ENCODE peak calls at places on chromosome 1, in eight cellular contexts. One of them, this sample, is unnamed. For H3K27me3, the result is how much of the 10 kb centered on the place peaks cover.

GRCh38 chr1:103129255-103129654 is 20.9 kb upstream of the COL11A1 start:
- DNase-seq in naive thymus-derived CD4-positive, alpha-beta T cell: no peak
- DNase-seq in CD8-positive, alpha-beta T cell: no peak
- DNase-seq in psoas muscle: no peak
- DNase-seq in upper lobe of right lung: no peak
- DNase-seq in GM23248: peak
- DNase-seq in uterus: no peak
- DNase-seq in pancreas: no peak
- DNase-seq in this sample: no peak

GRCh38 chr1:230985711-230986110 is 6.8 kb downstream of the ARV1 start:
- DNase-seq in CD8-positive, alpha-beta T cell: no peak
- DNase-seq in upper lobe of right lung: no peak
- DNase-seq in naive thymus-derived CD4-positive, alpha-beta T cell: no peak
- DNase-seq in pancreas: no peak
- DNase-seq in psoas muscle: no peak
- DNase-seq in uterus: no peak
- DNase-seq in GM23248: no peak
- DNase-seq in this sample: no peak

GRCh38 chr1:228168563-228169270 is 3.1 kb downstream of the IBA57 start:
- DNase-seq in GM23248: no peak
- DNase-seq in CD8-positive, alpha-beta T cell: no peak
- DNase-seq in naive thymus-derived CD4-positive, alpha-beta T cell: no peak
- DNase-seq in upper lobe of right lung: no peak
- DNase-seq in psoas muscle: no peak
- DNase-seq in uterus: no peak
- DNase-seq in pancreas: no peak
- DNase-seq in this sample: no peak

GRCh38 chr1:236120725-236121153 is 21.6 kb upstream of the GPR137B start:
- DNase-seq in CD8-positive, alpha-beta T cell: no peak
- DNase-seq in pancreas: no peak
- DNase-seq in GM23248: no peak
- DNase-seq in upper lobe of right lung: no peak
- DNase-seq in uterus: no peak
- DNase-seq in psoas muscle: no peak
- DNase-seq in naive thymus-derived CD4-positive, alpha-beta T cell: no peak
- DNase-seq in this sample: no peak

GRCh38 chr1:232853994-232854532 is 48.8 kb downstream of the MAP10 start:
- DNase-seq in psoas muscle: no peak
- DNase-seq in GM23248: peak
- DNase-seq in naive thymus-derived CD4-positive, alpha-beta T cell: no peak
- DNase-seq in pancreas: no peak
- DNase-seq in uterus: no peak
- DNase-seq in upper lobe of right lung: no peak
- DNase-seq in CD8-positive, alpha-beta T cell: no peak
- DNase-seq in this sample: no peak

GRCh38 chr1:24825174-24825573 is 79.9 kb downstream of the CLIC4 start:
- DNase-seq in GM23248: no peak
- DNase-seq in uterus: no peak
- DNase-seq in psoas muscle: no peak
- DNase-seq in upper lobe of right lung: no peak
- DNase-seq in pancreas: no peak
- DNase-seq in CD8-positive, alpha-beta T cell: no peak
- DNase-seq in naive thymus-derived CD4-positive, alpha-beta T cell: no peak
- DNase-seq in this sample: no peak

GRCh38 chr1:109040627-109041613 is 982 bp downstream of the WDR47 start:
- DNase-seq in naive thymus-derived CD4-positive, alpha-beta T cell: no peak
- DNase-seq in GM23248: peak
- DNase-seq in pancreas: no peak
- DNase-seq in psoas muscle: peak
- DNase-seq in uterus: peak
- DNase-seq in upper lobe of right lung: no peak
- DNase-seq in CD8-positive, alpha-beta T cell: peak
- DNase-seq in this sample: peak

GRCh38 chr1:67850611-67851075 is 17.4 kb upstream of the GNG12 start:
- DNase-seq in uterus: peak
- DNase-seq in GM23248: peak
- DNase-seq in naive thymus-derived CD4-positive, alpha-beta T cell: no peak
- DNase-seq in psoas muscle: peak
- DNase-seq in upper lobe of right lung: peak
- DNase-seq in CD8-positive, alpha-beta T cell: no peak
- DNase-seq in pancreas: peak
- DNase-seq in this sample: peak

GRCh38 chr1:2127181-2128145 is 67.1 kb downstream of the FAAP20 start:
- DNase-seq in upper lobe of right lung: peak
- DNase-seq in CD8-positive, alpha-beta T cell: no peak
- DNase-seq in pancreas: no peak
- DNase-seq in naive thymus-derived CD4-positive, alpha-beta T cell: no peak
- DNase-seq in uterus: no peak
- DNase-seq in GM23248: no peak
- DNase-seq in psoas muscle: peak
- DNase-seq in this sample: peak

GRCh38 chr1:212218911-212219310 is 66.3 kb upstream of the PPP2R5A start:
- DNase-seq in CD8-positive, alpha-beta T cell: no peak
- DNase-seq in naive thymus-derived CD4-positive, alpha-beta T cell: no peak
- DNase-seq in psoas muscle: no peak
- DNase-seq in uterus: no peak
- DNase-seq in GM23248: peak
- DNase-seq in pancreas: no peak
- DNase-seq in upper lobe of right lung: no peak
- DNase-seq in this sample: no peak

GRCh38 chr1:212225416-212225815 is 59.8 kb upstream of the PPP2R5A start:
- DNase-seq in pancreas: no peak
- DNase-seq in upper lobe of right lung: no peak
- DNase-seq in uterus: no peak
- DNase-seq in CD8-positive, alpha-beta T cell: no peak
- DNase-seq in psoas muscle: no peak
- DNase-seq in GM23248: no peak
- DNase-seq in naive thymus-derived CD4-positive, alpha-beta T cell: peak
- DNase-seq in this sample: no peak

GRCh38 chr1:212219679-212220463 is 65.3 kb upstream of the PPP2R5A start:
- DNase-seq in CD8-positive, alpha-beta T cell: no peak
- DNase-seq in psoas muscle: no peak
- DNase-seq in upper lobe of right lung: no peak
- DNase-seq in uterus: no peak
- DNase-seq in pancreas: no peak
- DNase-seq in GM23248: no peak
- DNase-seq in naive thymus-derived CD4-positive, alpha-beta T cell: no peak
- DNase-seq in this sample: no peak

GRCh38 chr1:212224102-212224501 is 61.1 kb upstream of the PPP2R5A start:
- DNase-seq in GM23248: no peak
- DNase-seq in CD8-positive, alpha-beta T cell: no peak
- DNase-seq in pancreas: no peak
- DNase-seq in upper lobe of right lung: no peak
- DNase-seq in uterus: no peak
- DNase-seq in psoas muscle: no peak
- DNase-seq in naive thymus-derived CD4-positive, alpha-beta T cell: no peak
- DNase-seq in this sample: no peak

DNA sequence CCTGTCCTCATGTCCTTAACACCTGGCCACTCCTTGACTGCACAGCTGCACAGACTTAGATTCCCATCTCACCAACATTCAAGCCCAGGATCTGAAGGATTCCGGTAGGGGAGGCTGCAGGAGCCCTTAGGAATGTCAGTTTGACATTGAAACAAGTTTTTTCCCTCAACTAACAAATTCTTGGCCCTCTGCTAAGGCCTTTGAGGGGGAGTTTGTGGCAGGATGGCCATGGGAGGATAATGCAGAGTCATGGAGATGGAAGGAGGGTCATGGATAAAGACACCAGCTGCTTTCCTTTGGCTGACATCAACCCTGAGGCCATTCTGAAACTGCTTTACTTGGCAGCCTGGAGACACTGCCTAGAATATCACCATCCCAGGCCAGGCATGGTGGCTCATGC is 63.4 kb upstream of the PPP2R5A start:
- DNase-seq in upper lobe of right lung: no peak
- DNase-seq in GM23248: no peak
- DNase-seq in naive thymus-derived CD4-positive, alpha-beta T cell: no peak
- DNase-seq in uterus: no peak
- DNase-seq in pancreas: no peak
- DNase-seq in psoas muscle: no peak
- DNase-seq in CD8-positive, alpha-beta T cell: no peak
- DNase-seq in this sample: no peak
- H3K27ac ChIP-seq in upper lobe of right lung: no peak
- H3K27ac ChIP-seq in GM23248: no peak
- H3K27ac ChIP-seq in naive thymus-derived CD4-positive, alpha-beta T cell: no peak
- H3K27ac ChIP-seq in uterus: no peak
- H3K27ac ChIP-seq in pancreas: no peak
- H3K27ac ChIP-seq in psoas muscle: no peak
- H3K27ac ChIP-seq in CD8-positive, alpha-beta T cell: no peak
- H3K27ac ChIP-seq in this sample: no peak

DNA sequence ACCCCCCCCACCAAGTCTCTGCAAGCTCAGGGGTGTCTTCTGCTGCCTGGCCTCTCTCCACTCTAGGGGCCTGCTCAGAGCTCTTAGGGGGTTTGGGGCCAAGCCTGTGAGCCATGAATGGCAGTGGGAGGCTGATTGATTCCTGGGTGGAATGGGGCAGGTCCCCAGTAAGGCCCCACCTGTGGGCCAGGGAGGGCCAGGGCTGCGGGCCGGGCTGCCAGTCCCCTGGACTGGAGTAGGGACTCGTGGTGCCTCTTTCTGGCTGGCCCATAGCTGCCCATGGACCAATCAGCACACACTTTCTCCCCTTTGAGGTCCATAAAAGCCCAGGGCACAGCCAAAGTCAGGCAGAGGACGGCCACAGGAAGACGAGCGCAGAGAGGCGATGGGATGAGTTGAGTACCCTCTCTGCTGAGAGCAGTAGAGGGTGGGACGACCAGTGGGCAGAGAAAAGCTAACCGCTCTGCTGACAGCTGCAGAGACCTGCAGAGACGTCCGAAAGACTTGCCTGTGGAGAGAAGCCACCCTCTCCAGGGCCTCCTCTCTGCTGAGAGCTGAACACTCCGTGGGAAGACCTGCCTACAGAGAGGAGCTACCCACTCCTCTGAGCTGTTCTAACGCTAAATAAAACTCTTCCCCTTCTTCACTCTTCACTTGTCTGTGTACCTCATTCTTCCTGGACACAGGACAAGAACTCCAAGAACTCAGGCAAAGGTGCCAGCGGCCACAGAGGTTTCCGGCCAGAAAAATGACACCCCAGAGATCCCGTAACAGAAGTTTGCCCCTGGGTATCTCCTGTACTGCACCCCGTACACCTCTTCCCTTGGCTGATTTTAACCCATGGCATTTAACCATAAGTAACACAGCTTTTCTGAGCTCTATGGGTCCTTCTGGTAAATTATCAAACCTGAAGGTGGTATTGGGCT is 38.2 kb upstream of the TARDBP start:
- DNase-seq in naive thymus-derived CD4-positive, alpha-beta T cell: no peak
- DNase-seq in upper lobe of right lung: no peak
- DNase-seq in CD8-positive, alpha-beta T cell: no peak
- DNase-seq in pancreas: no peak
- DNase-seq in GM23248: peak
- DNase-seq in uterus: no peak
- DNase-seq in psoas muscle: peak
- DNase-seq in this sample: no peak
- H3K27me3 ChIP-seq in naive thymus-derived CD4-positive, alpha-beta T cell: under half
- H3K27me3 ChIP-seq in upper lobe of right lung: under half
- H3K27me3 ChIP-seq in CD8-positive, alpha-beta T cell: under half
- H3K27me3 ChIP-seq in pancreas: under half
- H3K27me3 ChIP-seq in GM23248: under half
- H3K27me3 ChIP-seq in uterus: under half
- H3K27me3 ChIP-seq in psoas muscle: under half
- H3K27me3 ChIP-seq in this sample: under half

DNA sequence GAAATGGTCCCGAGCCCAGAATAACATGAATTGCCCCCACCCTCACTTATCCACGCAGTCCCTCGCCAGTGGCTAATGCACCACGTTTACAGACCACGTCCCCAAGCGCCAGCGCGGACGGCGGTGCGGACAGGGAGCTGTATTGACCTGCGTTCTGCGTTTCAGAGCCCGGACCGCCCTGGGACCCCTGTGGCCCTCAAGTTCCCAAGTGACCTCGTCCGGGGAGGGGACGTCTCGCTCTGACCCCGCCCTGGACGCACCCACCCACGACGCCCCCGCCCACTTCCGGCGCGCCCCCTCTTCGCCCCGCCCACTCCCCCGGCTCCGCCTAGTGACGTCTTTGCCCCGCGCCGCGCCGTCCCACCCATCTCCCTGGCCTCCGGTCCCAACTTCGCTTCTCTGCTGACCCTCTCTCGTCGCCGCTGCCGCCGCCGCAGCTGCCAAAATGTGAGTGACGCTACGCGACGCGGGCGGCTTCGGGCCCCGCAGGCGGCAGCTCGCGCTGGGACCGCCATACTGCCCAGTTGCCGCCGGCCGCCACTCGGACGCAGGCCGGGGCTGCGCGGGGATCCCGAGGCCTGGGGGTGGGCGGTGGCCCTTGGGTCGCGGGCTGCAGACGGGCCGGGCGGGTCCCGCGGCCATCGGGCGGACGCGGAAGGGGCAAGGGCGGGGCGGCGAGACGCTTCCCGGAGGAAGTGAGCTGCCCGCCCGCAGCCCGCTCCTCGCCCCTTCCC is at the start of gene VAMP3:
- DNase-seq in pancreas: peak
- DNase-seq in upper lobe of right lung: peak
- DNase-seq in uterus: peak
- DNase-seq in CD8-positive, alpha-beta T cell: peak
- DNase-seq in psoas muscle: peak
- DNase-seq in naive thymus-derived CD4-positive, alpha-beta T cell: peak
- DNase-seq in GM23248: peak
- DNase-seq in this sample: peak
- H3K4me3 ChIP-seq in pancreas: peak
- H3K4me3 ChIP-seq in upper lobe of right lung: peak
- H3K4me3 ChIP-seq in uterus: peak
- H3K4me3 ChIP-seq in CD8-positive, alpha-beta T cell: peak
- H3K4me3 ChIP-seq in psoas muscle: peak
- H3K4me3 ChIP-seq in naive thymus-derived CD4-positive, alpha-beta T cell: peak
- H3K4me3 ChIP-seq in GM23248: peak
- H3K4me3 ChIP-seq in this sample: peak

DNA sequence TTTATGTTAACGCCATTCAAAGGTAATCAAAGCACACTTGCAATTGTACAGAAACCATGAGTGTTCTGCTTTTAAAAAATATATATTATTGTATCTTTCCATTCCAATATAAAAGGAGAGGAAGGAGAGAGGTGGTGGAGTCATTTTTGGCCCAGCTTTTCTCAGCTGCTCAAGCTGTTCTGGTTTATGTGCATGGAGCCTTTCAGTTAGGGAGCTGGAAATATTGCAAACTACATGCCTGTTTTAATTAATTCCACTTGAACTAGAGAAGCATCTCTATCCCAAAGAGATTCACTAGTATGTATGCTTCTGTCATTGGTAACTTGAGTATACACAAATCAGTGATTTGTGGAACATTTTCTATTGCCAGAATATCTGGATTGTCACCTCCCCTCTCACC is 28.5 kb upstream of the C1orf105 start:
- DNase-seq in pancreas: no peak
- DNase-seq in uterus: no peak
- DNase-seq in naive thymus-derived CD4-positive, alpha-beta T cell: no peak
- DNase-seq in upper lobe of right lung: no peak
- DNase-seq in CD8-positive, alpha-beta T cell: no peak
- DNase-seq in psoas muscle: no peak
- DNase-seq in GM23248: no peak
- DNase-seq in this sample: no peak
- H3K27ac ChIP-seq in pancreas: no peak
- H3K27ac ChIP-seq in uterus: peak
- H3K27ac ChIP-seq in naive thymus-derived CD4-positive, alpha-beta T cell: no peak
- H3K27ac ChIP-seq in upper lobe of right lung: no peak
- H3K27ac ChIP-seq in CD8-positive, alpha-beta T cell: no peak
- H3K27ac ChIP-seq in psoas muscle: no peak
- H3K27ac ChIP-seq in GM23248: no peak
- H3K27ac ChIP-seq in this sample: no peak